ENCODE peak calls at places on chromosomes 1 and 21, in four cellular contexts. L is H1, Q is Peyer's patch, G is adipocyte. O is an unnamed sample.
A peak's percentile ranks its signal among the peaks of the same experiment; 100 is the strongest.

GRCh38 chr1:57591854-57592253 is 168.0 kb upstream of the DAB1 start:
- DNase-seq in Q (no peak), G (no peak), L (no peak), O (no peak)

GRCh38 chr1:10046356-10047085 is 13.8 kb downstream of the UBE4B start:
- DNase-seq in Q (no peak), L (no peak), G (no peak), O (no peak)

GRCh38 chr1:209191242-209191626 is 392.3 kb upstream of the CAMK1G start:
- DNase-seq in G (no peak), L (no peak), Q (no peak), O (no peak)

GRCh38 chr1:115193026-115193425 is 103.7 kb upstream of the TSPAN2 start:
- DNase-seq in Q (no peak), G (no peak), L (no peak), O (no peak)

GRCh38 chr1:58584082-58584895 is 7.2 kb upstream of the TACSTD2 start:
- DNase-seq in G (peak; percentile 93), L (no peak), Q (no peak), O (peak; percentile 93)

GRCh38 chr1:238409947-238410346 is 519.2 kb upstream of the ZP4 start:
- DNase-seq in L (no peak), Q (no peak), G (peak; percentile 69), O (no peak)

GRCh38 chr1:9252999-9253398 is 18.4 kb downstream of the H6PD start:
- DNase-seq in L (no peak), G (no peak), Q (peak; percentile 59), O (no peak)

GRCh38 chr1:22662318-22662717 is 9.3 kb downstream of the C1QB start:
- DNase-seq in G (no peak), Q (no peak), L (peak; percentile 56), O (no peak)

GRCh38 chr21:38277501-38278111 is 20.8 kb downstream of the KCNJ15 start:
- DNase-seq in L (no peak), G (peak; percentile 85), Q (no peak), O (peak; percentile 90)

GRCh38 chr1:23394664-23395063 is 25.0 kb upstream of the ZNF436 start:
- DNase-seq in Q (peak; percentile 60), G (peak; percentile 58), L (peak; percentile 51), O (no peak)

GRCh38 chr21:41947596-41948403 is 6.0 kb downstream of the C2CD2 start:
- DNase-seq in Q (peak; percentile 28), L (no peak), G (peak; percentile 27), O (no peak)

GRCh38 chr1:84606977-84607376 is 32.7 kb upstream of the CTBS start:
- DNase-seq in L (no peak), G (no peak), Q (no peak), O (no peak)
- H3K4me3 ChIP-seq in L (no peak overlapping the region), G (no peak overlapping the region), Q (no peak overlapping the region), O (no peak overlapping the region)

GRCh38 chr1:7809742-7810141 is 25.7 kb downstream of the PER3 start:
- DNase-seq in Q (no peak), L (no peak), G (no peak), O (no peak)

GRCh38 chr1:7810395-7810794 is 26.3 kb downstream of the PER3 start:
- DNase-seq in L (no peak), G (peak; percentile 65), Q (no peak), O (no peak)

GRCh38 chr1:7808253-7808844 is 24.3 kb downstream of the PER3 start:
- DNase-seq in L (no peak), Q (no peak), G (peak; percentile 58), O (no peak)

GRCh38 chr1:7805460-7805859 is 21.4 kb downstream of the PER3 start:
- DNase-seq in Q (no peak), G (no peak), L (no peak), O (no peak)
- H3K27me3 ChIP-seq in Q (no peaks in the 10 kb centered on the region), G (no peaks in the 10 kb centered on the region), L (no peaks in the 10 kb centered on the region), O (no peaks in the 10 kb centered on the region)

GRCh38 chr1:24414884-24415333 is 693 bp upstream of the NIPAL3 start:
- DNase-seq in Q (no peak), G (no peak), L (no peak), O (no peak)
- H3K4me3 ChIP-seq in Q (peak overlapping the region; percentile 62), G (peak overlapping the region; percentile 98), L (peak overlapping the region; percentile 73), O (peak overlapping the region; percentile 52)

DNA sequence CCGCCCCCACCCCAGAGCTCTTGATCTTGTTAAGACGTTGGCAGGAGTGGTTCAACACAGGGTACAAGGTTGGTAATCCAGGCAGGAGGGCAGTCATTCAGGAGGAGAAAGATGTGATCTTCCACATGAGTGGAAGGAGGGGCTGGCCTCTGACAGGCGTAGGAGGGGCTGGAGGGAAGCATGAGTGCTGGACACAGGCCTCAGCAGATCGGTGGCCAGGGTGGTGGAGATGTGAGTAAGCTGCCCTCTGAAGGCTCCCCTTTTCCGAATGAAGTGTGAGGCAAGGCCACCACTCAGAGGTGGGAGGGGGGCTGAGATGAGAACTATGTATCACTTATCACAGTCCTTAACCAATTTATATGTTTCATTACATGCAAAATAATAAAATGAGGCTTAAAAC is 103.4 kb upstream of the TLR5 start:
- DNase-seq in G (no peak), Q (no peak), L (peak; percentile 8), O (no peak)
- H3K27me3 ChIP-seq in G (peaks cover 50% of the 10 kb centered on the region), Q (no peaks in the 10 kb centered on the region), L (no peaks in the 10 kb centered on the region), O (no peaks in the 10 kb centered on the region)

DNA sequence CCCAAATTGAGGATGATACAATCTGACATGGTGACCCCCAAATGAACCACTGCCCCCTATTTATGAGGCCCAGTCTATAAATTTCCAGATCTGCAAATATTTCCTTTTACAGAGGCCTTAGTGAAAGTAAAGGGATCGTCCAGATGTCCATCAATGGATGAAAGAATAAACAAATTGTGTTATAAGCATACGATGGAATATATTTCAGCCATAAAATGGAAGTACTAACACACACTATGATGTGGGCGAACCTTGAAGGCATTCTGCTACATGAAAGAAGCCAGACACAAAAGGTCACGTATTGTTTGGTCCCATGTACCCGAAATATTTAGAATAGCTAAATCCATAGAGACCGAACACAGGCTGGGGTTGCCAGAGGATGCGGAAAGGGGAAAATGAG is 48.6 kb upstream of the ITPKB start:
- DNase-seq in L (no peak), G (no peak), Q (no peak), O (no peak)
- H3K4me3 ChIP-seq in L (no peak overlapping the region), G (no peak overlapping the region), Q (no peak overlapping the region), O (no peak overlapping the region)

DNA sequence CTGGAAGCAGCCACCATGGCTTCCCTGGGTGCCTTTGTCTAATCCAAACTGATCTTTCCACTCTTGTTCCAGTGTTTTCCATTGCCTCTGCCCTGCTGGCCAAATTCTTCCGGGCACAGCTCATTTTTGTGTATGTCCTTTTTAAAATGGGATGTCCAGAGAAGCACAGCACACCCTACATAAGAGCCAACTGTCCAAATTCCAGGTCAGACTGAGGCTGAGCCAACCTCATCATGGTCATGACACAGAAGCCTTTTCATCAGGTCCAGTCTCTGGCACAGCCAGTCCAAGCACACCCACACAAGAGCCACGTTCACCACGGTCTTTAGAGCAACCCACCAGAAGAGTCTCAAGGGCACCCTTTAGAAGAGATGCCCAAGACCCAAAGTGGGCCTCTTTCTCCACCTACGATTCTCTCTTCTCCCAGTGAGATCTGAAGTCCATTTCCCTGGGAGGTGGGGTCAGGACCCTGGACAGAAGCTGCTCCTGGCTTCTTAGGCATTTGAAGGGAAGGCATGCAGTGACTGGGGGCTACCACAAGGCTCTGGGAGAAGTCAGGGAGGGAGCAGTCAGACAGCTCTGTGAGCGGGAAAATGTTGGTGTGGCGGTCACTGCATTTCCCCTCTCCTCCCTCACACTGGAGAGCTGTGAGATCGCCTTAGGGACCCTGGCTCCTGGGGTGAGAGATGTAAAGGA is 53.2 kb downstream of the SYT2 start:
- DNase-seq in Q (no peak), L (peak; percentile 86), G (peak; percentile 36), O (no peak)
- H3K27me3 ChIP-seq in Q (no peaks in the 10 kb centered on the region), L (no peaks in the 10 kb centered on the region), G (peaks cover 83% of the 10 kb centered on the region), O (peaks cover 6% of the 10 kb centered on the region)

GRCh38 chr1:199054706-199055105 is 415.9 kb downstream of the PTPRC start:
- DNase-seq in Q (no peak), L (no peak), G (no peak), O (no peak)

GRCh38 chr1:199057284-199057683 is 418.4 kb downstream of the PTPRC start:
- DNase-seq in L (no peak), G (no peak), Q (no peak), O (no peak)

GRCh38 chr1:199056721-199057120 is 417.9 kb downstream of the PTPRC start:
- DNase-seq in G (no peak), L (no peak), Q (no peak), O (no peak)
- H3K4me3 ChIP-seq in G (no peak overlapping the region), L (no peak overlapping the region), Q (no peak overlapping the region), O (no peak overlapping the region)

O was measured in RWPE2.